ENCODE peak calls at places on chromosome 7, in seven cellular contexts. One of them, this sample, is unnamed.

GRCh38 chr7:16905300-16906044 is 23.7 kb upstream of the AGR3 start:
- DNase-seq in Panc1: no peak
- DNase-seq in stimulated activated CD4-positive, alpha-beta T cell treated with anti-CD3 and anti-CD28 coated beads, Interleukin-1b, Interleukin-23, amount 100 ng/mL, for 4 hours: no peak
- DNase-seq in gastrocnemius medialis: no peak
- DNase-seq in activated CD4-positive, alpha-beta T cell treated with anti-CD3 and anti-CD28 coated beads, Interleukin-2, amount 10 ng/mL, durations not matched to agents 7 days and 5 days: no peak
- DNase-seq in activated T-cell treated with anti-CD3 and anti-CD28 coated beads, Interleukin-2, amount 50 U/mL, for 48 hours: no peak
- DNase-seq in stromal cell of bone marrow: no peak
- DNase-seq in this sample: no peak

GRCh38 chr7:28517606-28518005 is 105.3 kb downstream of the CREB5 start:
- DNase-seq in activated T-cell treated with anti-CD3 and anti-CD28 coated beads, Interleukin-2, amount 50 U/mL, for 48 hours: no peak
- DNase-seq in stromal cell of bone marrow: no peak
- DNase-seq in Panc1: no peak
- DNase-seq in gastrocnemius medialis: no peak
- DNase-seq in stimulated activated CD4-positive, alpha-beta T cell treated with anti-CD3 and anti-CD28 coated beads, Interleukin-1b, Interleukin-23, amount 100 ng/mL, for 4 hours: no peak
- DNase-seq in activated CD4-positive, alpha-beta T cell treated with anti-CD3 and anti-CD28 coated beads, Interleukin-2, amount 10 ng/mL, durations not matched to agents 7 days and 5 days: no peak
- DNase-seq in this sample: no peak

GRCh38 chr7:20236790-20237189 is 19.6 kb upstream of the MACC1 start:
- DNase-seq in gastrocnemius medialis: no peak
- DNase-seq in Panc1: no peak
- DNase-seq in stimulated activated CD4-positive, alpha-beta T cell treated with anti-CD3 and anti-CD28 coated beads, Interleukin-1b, Interleukin-23, amount 100 ng/mL, for 4 hours: no peak
- DNase-seq in activated CD4-positive, alpha-beta T cell treated with anti-CD3 and anti-CD28 coated beads, Interleukin-2, amount 10 ng/mL, durations not matched to agents 7 days and 5 days: no peak
- DNase-seq in activated T-cell treated with anti-CD3 and anti-CD28 coated beads, Interleukin-2, amount 50 U/mL, for 48 hours: no peak
- DNase-seq in stromal cell of bone marrow: no peak
- DNase-seq in this sample: no peak

GRCh38 chr7:27952393-27953290 is 212.7 kb downstream of the TAX1BP1 start:
- DNase-seq in stromal cell of bone marrow: peak; percentile 75
- DNase-seq in stimulated activated CD4-positive, alpha-beta T cell treated with anti-CD3 and anti-CD28 coated beads, Interleukin-1b, Interleukin-23, amount 100 ng/mL, for 4 hours: no peak
- DNase-seq in activated CD4-positive, alpha-beta T cell treated with anti-CD3 and anti-CD28 coated beads, Interleukin-2, amount 10 ng/mL, durations not matched to agents 7 days and 5 days: no peak
- DNase-seq in gastrocnemius medialis: no peak
- DNase-seq in activated T-cell treated with anti-CD3 and anti-CD28 coated beads, Interleukin-2, amount 50 U/mL, for 48 hours: no peak
- DNase-seq in Panc1: no peak
- DNase-seq in this sample: no peak

GRCh38 chr7:82410461-82410860 is 33.1 kb downstream of the CACNA2D1 start:
- DNase-seq in gastrocnemius medialis: peak; percentile 94
- DNase-seq in stromal cell of bone marrow: no peak
- DNase-seq in activated T-cell treated with anti-CD3 and anti-CD28 coated beads, Interleukin-2, amount 50 U/mL, for 48 hours: no peak
- DNase-seq in Panc1: no peak
- DNase-seq in stimulated activated CD4-positive, alpha-beta T cell treated with anti-CD3 and anti-CD28 coated beads, Interleukin-1b, Interleukin-23, amount 100 ng/mL, for 4 hours: no peak
- DNase-seq in activated CD4-positive, alpha-beta T cell treated with anti-CD3 and anti-CD28 coated beads, Interleukin-2, amount 10 ng/mL, durations not matched to agents 7 days and 5 days: no peak
- DNase-seq in this sample: no peak

GRCh38 chr7:151373599-151373998 is 32.0 kb downstream of the NUB1 start:
- DNase-seq in activated T-cell treated with anti-CD3 and anti-CD28 coated beads, Interleukin-2, amount 50 U/mL, for 48 hours: no peak
- DNase-seq in stimulated activated CD4-positive, alpha-beta T cell treated with anti-CD3 and anti-CD28 coated beads, Interleukin-1b, Interleukin-23, amount 100 ng/mL, for 4 hours: no peak
- DNase-seq in gastrocnemius medialis: no peak
- DNase-seq in Panc1: no peak
- DNase-seq in activated CD4-positive, alpha-beta T cell treated with anti-CD3 and anti-CD28 coated beads, Interleukin-2, amount 10 ng/mL, durations not matched to agents 7 days and 5 days: no peak
- DNase-seq in stromal cell of bone marrow: no peak
- DNase-seq in this sample: no peak

GRCh38 chr7:82615527-82615926 is 171.9 kb upstream of the CACNA2D1 start:
- DNase-seq in stimulated activated CD4-positive, alpha-beta T cell treated with anti-CD3 and anti-CD28 coated beads, Interleukin-1b, Interleukin-23, amount 100 ng/mL, for 4 hours: no peak
- DNase-seq in activated CD4-positive, alpha-beta T cell treated with anti-CD3 and anti-CD28 coated beads, Interleukin-2, amount 10 ng/mL, durations not matched to agents 7 days and 5 days: no peak
- DNase-seq in stromal cell of bone marrow: no peak
- DNase-seq in activated T-cell treated with anti-CD3 and anti-CD28 coated beads, Interleukin-2, amount 50 U/mL, for 48 hours: no peak
- DNase-seq in Panc1: no peak
- DNase-seq in gastrocnemius medialis: no peak
- DNase-seq in this sample: no peak

GRCh38 chr7:100446040-100446439 is 9.7 kb upstream of the PPP1R35 start:
- DNase-seq in gastrocnemius medialis: no peak
- DNase-seq in activated CD4-positive, alpha-beta T cell treated with anti-CD3 and anti-CD28 coated beads, Interleukin-2, amount 10 ng/mL, durations not matched to agents 7 days and 5 days: no peak
- DNase-seq in stromal cell of bone marrow: no peak
- DNase-seq in Panc1: no peak
- DNase-seq in activated T-cell treated with anti-CD3 and anti-CD28 coated beads, Interleukin-2, amount 50 U/mL, for 48 hours: no peak
- DNase-seq in stimulated activated CD4-positive, alpha-beta T cell treated with anti-CD3 and anti-CD28 coated beads, Interleukin-1b, Interleukin-23, amount 100 ng/mL, for 4 hours: no peak
- DNase-seq in this sample: no peak

GRCh38 chr7:123057926-123058325 is 62.4 kb upstream of the TAS2R16 start:
- DNase-seq in activated T-cell treated with anti-CD3 and anti-CD28 coated beads, Interleukin-2, amount 50 U/mL, for 48 hours: no peak
- DNase-seq in Panc1: no peak
- DNase-seq in activated CD4-positive, alpha-beta T cell treated with anti-CD3 and anti-CD28 coated beads, Interleukin-2, amount 10 ng/mL, durations not matched to agents 7 days and 5 days: no peak
- DNase-seq in stimulated activated CD4-positive, alpha-beta T cell treated with anti-CD3 and anti-CD28 coated beads, Interleukin-1b, Interleukin-23, amount 100 ng/mL, for 4 hours: no peak
- DNase-seq in stromal cell of bone marrow: no peak
- DNase-seq in gastrocnemius medialis: no peak
- DNase-seq in this sample: no peak

GRCh38 chr7:82264752-82265305 is 178.7 kb downstream of the CACNA2D1 start:
- DNase-seq in stimulated activated CD4-positive, alpha-beta T cell treated with anti-CD3 and anti-CD28 coated beads, Interleukin-1b, Interleukin-23, amount 100 ng/mL, for 4 hours: no peak
- DNase-seq in stromal cell of bone marrow: no peak
- DNase-seq in Panc1: no peak
- DNase-seq in activated CD4-positive, alpha-beta T cell treated with anti-CD3 and anti-CD28 coated beads, Interleukin-2, amount 10 ng/mL, durations not matched to agents 7 days and 5 days: no peak
- DNase-seq in activated T-cell treated with anti-CD3 and anti-CD28 coated beads, Interleukin-2, amount 50 U/mL, for 48 hours: no peak
- DNase-seq in gastrocnemius medialis: no peak
- DNase-seq in this sample: peak; percentile 37

GRCh38 chr7:102310414-102310815 is 23.7 kb downstream of the SH2B2 start:
- DNase-seq in gastrocnemius medialis: no peak
- DNase-seq in stromal cell of bone marrow: no peak
- DNase-seq in stimulated activated CD4-positive, alpha-beta T cell treated with anti-CD3 and anti-CD28 coated beads, Interleukin-1b, Interleukin-23, amount 100 ng/mL, for 4 hours: no peak
- DNase-seq in activated CD4-positive, alpha-beta T cell treated with anti-CD3 and anti-CD28 coated beads, Interleukin-2, amount 10 ng/mL, durations not matched to agents 7 days and 5 days: no peak
- DNase-seq in activated T-cell treated with anti-CD3 and anti-CD28 coated beads, Interleukin-2, amount 50 U/mL, for 48 hours: no peak
- DNase-seq in Panc1: no peak
- DNase-seq in this sample: peak; percentile 86

GRCh38 chr7:801940-802364 is 30.3 kb upstream of the SUN1 start:
- DNase-seq in Panc1: no peak
- DNase-seq in activated CD4-positive, alpha-beta T cell treated with anti-CD3 and anti-CD28 coated beads, Interleukin-2, amount 10 ng/mL, durations not matched to agents 7 days and 5 days: no peak
- DNase-seq in stromal cell of bone marrow: no peak
- DNase-seq in activated T-cell treated with anti-CD3 and anti-CD28 coated beads, Interleukin-2, amount 50 U/mL, for 48 hours: no peak
- DNase-seq in stimulated activated CD4-positive, alpha-beta T cell treated with anti-CD3 and anti-CD28 coated beads, Interleukin-1b, Interleukin-23, amount 100 ng/mL, for 4 hours: no peak
- DNase-seq in gastrocnemius medialis: peak; percentile 60
- DNase-seq in this sample: peak; percentile 30

GRCh38 chr7:27608776-27609495 is 53.7 kb downstream of the HIBADH start:
- DNase-seq in stromal cell of bone marrow: no peak
- DNase-seq in Panc1: no peak
- DNase-seq in stimulated activated CD4-positive, alpha-beta T cell treated with anti-CD3 and anti-CD28 coated beads, Interleukin-1b, Interleukin-23, amount 100 ng/mL, for 4 hours: no peak
- DNase-seq in activated CD4-positive, alpha-beta T cell treated with anti-CD3 and anti-CD28 coated beads, Interleukin-2, amount 10 ng/mL, durations not matched to agents 7 days and 5 days: no peak
- DNase-seq in gastrocnemius medialis: no peak
- DNase-seq in activated T-cell treated with anti-CD3 and anti-CD28 coated beads, Interleukin-2, amount 50 U/mL, for 48 hours: no peak
- DNase-seq in this sample: no peak

GRCh38 chr7:86837235-86837634 is 193.5 kb downstream of the GRM3 start:
- DNase-seq in Panc1: no peak
- DNase-seq in activated CD4-positive, alpha-beta T cell treated with anti-CD3 and anti-CD28 coated beads, Interleukin-2, amount 10 ng/mL, durations not matched to agents 7 days and 5 days: no peak
- DNase-seq in activated T-cell treated with anti-CD3 and anti-CD28 coated beads, Interleukin-2, amount 50 U/mL, for 48 hours: no peak
- DNase-seq in gastrocnemius medialis: no peak
- DNase-seq in stromal cell of bone marrow: no peak
- DNase-seq in stimulated activated CD4-positive, alpha-beta T cell treated with anti-CD3 and anti-CD28 coated beads, Interleukin-1b, Interleukin-23, amount 100 ng/mL, for 4 hours: no peak
- DNase-seq in this sample: no peak